ENCODE peak calls at places on chromosomes 1 and 21, in eight cellular contexts. T is stomach, Y is right lobe of liver, P is tibial nerve, S is IMR-90, H is esophagus squamous epithelium, R is Peyer's patch, E is breast epithelium. J is an unnamed sample.

GRCh38 chr1:30589083-30589482 is 134.3 kb downstream of the MATN1 start:
- DNase-seq in T (no peak), Y (no peak), P (no peak), S (no peak), H (no peak), R (no peak), E (no peak), J (no peak)

GRCh38 chr1:25431495-25432363 is 1.0 kb downstream of the MACO1 start:
- DNase-seq in T (no peak), Y (no peak), P (no peak), S (no peak), H (no peak), R (no peak), E (no peak), J (no peak)

GRCh38 chr1:1596493-1597274 is 3.3 kb downstream of the FNDC10 start:
- DNase-seq in T (no peak), Y (no peak), P (no peak), S (no peak), H (no peak), R (no peak), E (no peak), J (no peak)

GRCh38 chr1:112866151-112866550 is 89.8 kb downstream of the SLC16A1 start:
- DNase-seq in T (no peak), Y (no peak), P (no peak), S (peak; percentile 82), H (no peak), R (no peak), E (no peak), J (no peak)

GRCh38 chr21:42437786-42438185 is 34.1 kb downstream of the UBASH3A start:
- DNase-seq in T (no peak), Y (no peak), P (no peak), S (peak; percentile 2), H (no peak), R (no peak), E (peak; percentile 19), J (no peak)

GRCh38 chr1:214331827-214332423 is 51.0 kb downstream of the SMYD2 start:
- DNase-seq in T (no peak), Y (no peak), P (no peak), S (peak; percentile 32), H (no peak), R (peak; percentile 27), E (no peak), J (no peak)

GRCh38 chr1:10561955-10562354 is 87.2 kb downstream of the PEX14 start:
- DNase-seq in T (no peak), Y (no peak), P (no peak), S (no peak), H (no peak), R (no peak), E (no peak), J (no peak)

GRCh38 chr1:29931477-29932175 is 695.3 kb downstream of the PTPRU start:
- DNase-seq in T (no peak), Y (no peak), P (no peak), S (no peak), H (no peak), R (no peak), E (no peak), J (no peak)

GRCh38 chr1:206962269-206962668 is 8.0 kb downstream of the FCAMR start:
- DNase-seq in T (no peak), Y (no peak), P (no peak), S (no peak), H (no peak), R (no peak), E (no peak), J (no peak)

GRCh38 chr21:38968887-38969543 is 163.3 kb downstream of the ETS2 start:
- DNase-seq in T (no peak), Y (no peak), P (no peak), S (no peak), H (no peak), R (no peak), E (no peak), J (no peak)

GRCh38 chr1:67688526-67689219 is 3.7 kb downstream of the GADD45A start:
- DNase-seq in T (no peak), Y (no peak), P (no peak), S (no peak), H (no peak), R (no peak), E (no peak), J (no peak)

GRCh38 chr1:222582099-222582774 is 7.5 kb downstream of the TAF1A start:
- DNase-seq in T (no peak), Y (no peak), P (no peak), S (peak; percentile 30), H (no peak), R (no peak), E (no peak), J (no peak)

GRCh38 chr1:1360511-1361169 is 2.3 kb upstream of the MXRA8 start:
- DNase-seq in T (no peak), Y (no peak), P (peak; percentile 79), S (peak; percentile 93), H (no peak), R (no peak), E (peak; percentile 81), J (peak; percentile 95)

GRCh38 chr1:220874201-220874655 is 5.0 kb upstream of the HLX start:
- DNase-seq in T (no peak), Y (no peak), P (no peak), S (peak; percentile 66), H (no peak), R (peak; percentile 58), E (no peak), J (no peak)

GRCh38 chr1:187306671-187307415 is 478.1 kb downstream of the PLA2G4A start:
- DNase-seq in T (no peak), Y (no peak), P (no peak), S (no peak), H (no peak), R (no peak), E (no peak), J (no peak)

GRCh38 chr1:50110656-50111055 is 1.9 kb downstream of the ELAVL4 start:
- DNase-seq in T (no peak), Y (no peak), P (no peak), S (no peak), H (no peak), R (no peak), E (no peak), J (no peak)

DNA sequence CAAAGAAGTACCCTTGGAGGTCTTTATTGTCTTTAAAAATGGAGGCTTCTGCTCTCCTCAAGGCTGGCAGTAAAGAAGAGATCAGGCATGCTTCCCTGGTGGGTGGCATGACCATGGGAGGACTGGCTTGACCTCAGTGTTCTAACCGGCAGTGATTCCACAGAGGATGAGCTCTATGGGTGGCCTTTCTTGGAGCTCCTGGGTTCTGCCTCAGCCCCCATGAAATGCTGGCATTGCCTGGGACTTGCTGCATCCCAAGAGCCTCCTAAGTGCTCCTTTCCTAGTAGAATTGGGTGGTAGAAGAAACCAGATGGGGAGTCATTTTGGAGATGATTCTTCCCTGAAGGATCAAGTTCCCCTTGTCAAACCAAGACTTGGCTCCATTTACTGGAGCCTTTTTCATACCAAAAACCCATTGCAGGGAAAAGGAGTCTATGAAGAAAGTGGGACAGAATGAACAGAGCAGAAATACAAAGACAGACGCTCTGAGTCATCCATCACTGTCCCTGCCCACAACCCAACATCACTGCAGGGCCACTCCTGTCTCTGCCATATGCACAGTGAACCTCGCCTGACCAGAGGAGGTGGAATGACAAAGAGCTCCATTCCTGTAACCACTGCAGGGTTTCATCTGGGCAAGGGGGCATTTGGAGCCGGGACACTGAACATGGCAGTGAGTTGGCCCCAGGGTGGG is 42.4 kb downstream of the RIMS3 start:
- DNase-seq in T (no peak), Y (no peak), P (no peak), S (no peak), H (no peak), R (peak; percentile 10), E (peak; percentile 20), J (peak; percentile 50)
- TF ChIP-seq CTCF in T (no peak), Y (no peak), P (no peak), S (no peak), H (no peak), R (no peak), E (no peak), J (no peak)

GRCh38 chr1:45325816-45326506 is 734 bp upstream of the HPDL start:
- DNase-seq in T (peak; percentile 22), Y (no peak), P (no peak), S (no peak), H (no peak), R (no peak), E (no peak), J (peak; percentile 70)
- H3K4me3 ChIP-seq in T (peak overlapping the region; percentile 75), Y (no peak overlapping the region), P (no peak overlapping the region), S (no peak overlapping the region), H (peak overlapping the region; percentile 68), R (no peak overlapping the region), E (peak overlapping the region; percentile 75), J (no peak overlapping the region)

GRCh38 chr1:27237112-27237511 is 2.7 kb downstream of the WDTC1 start:
- DNase-seq in T (no peak), Y (no peak), P (no peak), S (no peak), H (no peak), R (no peak), E (no peak), J (no peak)

GRCh38 chr1:27238032-27238431 is 3.6 kb downstream of the WDTC1 start:
- DNase-seq in T (no peak), Y (no peak), P (no peak), S (no peak), H (no peak), R (no peak), E (no peak), J (no peak)

GRCh38 chr1:27235827-27236226 is 1.4 kb downstream of the WDTC1 start:
- DNase-seq in T (no peak), Y (no peak), P (no peak), S (peak; percentile 20), H (no peak), R (no peak), E (no peak), J (no peak)

GRCh38 chr1:27233677-27234053 is 767 bp upstream of the WDTC1 start:
- DNase-seq in T (no peak), Y (no peak), P (no peak), S (no peak), H (no peak), R (no peak), E (no peak), J (no peak)

GRCh38 chr1:27234054-27234882 is at the start of gene WDTC1:
- DNase-seq in T (peak; percentile 98), Y (peak; percentile 99), P (peak; percentile 92), S (peak; percentile 95), H (peak; percentile 87), R (peak; percentile 95), E (peak; percentile 98), J (peak; percentile 99)
- TF ChIP-seq POLR2A in T (no peak), Y (peak; percentile 52), P (no peak), S (peak; percentile 35), H (peak; percentile 65), R (peak; percentile 83), E (no peak), J (no peak)

DNA sequence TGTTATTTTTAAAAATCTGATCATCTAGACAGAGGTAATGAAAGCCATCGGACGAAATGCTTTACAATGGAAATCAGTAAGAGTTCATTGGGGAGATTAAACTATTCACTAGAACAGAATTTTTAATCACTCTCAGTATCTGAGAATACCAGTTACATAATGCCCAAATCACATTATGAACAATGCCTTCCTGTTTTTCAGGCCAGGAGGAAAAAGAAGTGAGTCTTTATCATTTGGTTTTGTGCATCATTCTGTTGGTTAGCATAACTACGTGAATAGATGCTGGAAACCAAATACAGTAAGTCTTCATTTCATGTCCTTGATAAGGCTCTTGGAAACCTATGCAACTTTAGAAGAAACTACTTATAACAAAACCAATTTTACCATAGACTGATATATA is 18.0 kb upstream of the ASB17 start:
- DNase-seq in T (no peak), Y (no peak), P (no peak), S (no peak), H (no peak), R (no peak), E (no peak), J (no peak)
- TF ChIP-seq CTCF in T (no peak), Y (no peak), P (no peak), S (no peak), H (no peak), R (no peak), E (no peak), J (no peak)

J was measured in lower leg skin.